ENCODE peak calls at places on chromosomes 6 and 20, in five cellular contexts. T is activated T-cell treated with anti-CD3 and anti-CD28 coated beads, Interleukin-2, amount 50 U/mL, for 24 hours; I is cerebellar nuclear complex; K is effector CD4-positive, alpha-beta T cell; J is ureter. M is an unnamed sample.

GRCh38 chr6:47132724-47133123 is 90.6 kb upstream of the ADGRF1 start:
- DNase-seq in I (no peak), J (no peak), K (no peak), T (no peak), M (no peak)

GRCh38 chr20:706366-706885 is 30.8 kb upstream of the SCRT2 start:
- DNase-seq in T (no peak), J (no peak), K (no peak), I (no peak), M (no peak)

GRCh38 chr20:56268536-56268935 is 20.0 kb downstream of the MC3R start:
- DNase-seq in K (no peak), J (no peak), T (no peak), I (no peak), M (no peak)

GRCh38 chr6:24419526-24419925 is 16.8 kb downstream of the MRS2 start:
- DNase-seq in T (no peak), I (no peak), J (no peak), K (no peak), M (no peak)

GRCh38 chr6:84119277-84119676 is 85.7 kb downstream of the MRAP2 start:
- DNase-seq in I (no peak), T (no peak), K (no peak), J (no peak), M (no peak)

GRCh38 chr20:48041078-48041780 is 255.9 kb upstream of the SULF2 start:
- DNase-seq in J (no peak), I (no peak), T (no peak), K (no peak), M (no peak)

GRCh38 chr6:37819802-37820712 is 530 bp downstream of the ZFAND3 start:
- DNase-seq in T (peak), I (no peak), J (peak), K (peak), M (peak)

GRCh38 chr6:4665489-4666417 is 110.5 kb upstream of the CDYL start:
- DNase-seq in I (no peak), J (no peak), T (no peak), K (no peak), M (no peak)

GRCh38 chr6:142728910-142729481 is 216.0 kb downstream of the HIVEP2 start:
- DNase-seq in T (no peak), J (no peak), K (no peak), I (no peak), M (no peak)

GRCh38 chr6:12008366-12009179 is 3.5 kb upstream of the HIVEP1 start:
- DNase-seq in I (no peak), K (peak), J (peak), T (peak), M (peak)

GRCh38 chr20:6654490-6655247 is 112.8 kb upstream of the BMP2 start:
- DNase-seq in J (peak), K (no peak), T (no peak), I (no peak), M (no peak)

GRCh38 chr6:107330190-107330589 is 129.2 kb downstream of the PDSS2 start:
- DNase-seq in J (peak), T (no peak), K (no peak), I (no peak), M (no peak)

GRCh38 chr6:20572288-20572687 is 38.0 kb downstream of the CDKAL1 start:
- DNase-seq in J (no peak), K (no peak), I (no peak), T (no peak), M (no peak)

GRCh38 chr6:150881911-150882481 is 16.5 kb downstream of the MTHFD1L start:
- DNase-seq in I (peak), J (no peak), K (no peak), T (no peak), M (no peak)

GRCh38 chr6:43627008-43627825 is 1.8 kb downstream of the GTPBP2 start:
- DNase-seq in K (no peak), T (peak), I (peak), J (peak), M (no peak)

GRCh38 chr6:43517503-43518357 is 841 bp downstream of the POLR1C start:
- DNase-seq in J (no peak), T (no peak), K (no peak), I (no peak), M (peak)

GRCh38 chr20:23149623-23150279 is 63.6 kb upstream of the CD93 start:
- DNase-seq in I (no peak), T (no peak), J (peak), K (no peak), M (no peak)

GRCh38 chr20:12054556-12054955 is 136.9 kb downstream of the BTBD3 start:
- DNase-seq in T (no peak), I (no peak), K (no peak), J (no peak), M (no peak)

GRCh38 chr6:162408805-162409535 is 318.6 kb downstream of the PRKN start:
- DNase-seq in K (no peak), J (no peak), I (no peak), T (no peak), M (no peak)

GRCh38 chr6:2852514-2852855 is 10.8 kb upstream of the SERPINB1 start:
- DNase-seq in K (no peak), T (no peak), I (no peak), J (no peak), M (no peak)

GRCh38 chr20:8049321-8049720 is 29.8 kb upstream of the TMX4 start:
- DNase-seq in K (no peak), T (no peak), I (no peak), J (no peak), M (no peak)

GRCh38 chr6:98769546-98769945 is 64.8 kb upstream of the POU3F2 start:
- DNase-seq in K (no peak), T (no peak), I (no peak), J (no peak), M (no peak)

GRCh38 chr6:42498473-42499128 is 46.9 kb upstream of the TRERF1 start:
- DNase-seq in T (no peak), K (no peak), J (no peak), I (no peak), M (no peak)

GRCh38 chr6:169700296-169700695 is 1.5 kb downstream of the WDR27 start:
- DNase-seq in I (no peak), K (no peak), T (no peak), J (no peak), M (no peak)

M was measured in CD4-positive, CD25-positive, alpha-beta regulatory T cell.